ENCODE peak calls at places on chromosomes 12 and 14, in ten cellular contexts. M is testis, I is pancreas, W is GM06990, X is transverse colon, A is AG10803, F is HFF-Myc, D is LNCaP clone FGC, J is cardiac fibroblast, K is fibroblast of lung. B is an unnamed sample.

GRCh38 chr12:99097170-99097569 is 452.1 kb downstream of the APAF1 start:
- DNase-seq in M (no peak), I (no peak), W (no peak), X (no peak), A (no peak), F (no peak), D (no peak), J (no peak), K (no peak), B (no peak)

GRCh38 chr12:2998789-2999264 is 39.6 kb downstream of the TEAD4 start:
- DNase-seq in M (peak; percentile 78), I (peak; percentile 72), W (no peak), X (no peak), A (peak; percentile 58), F (no peak), D (no peak), J (peak; percentile 84), K (peak; percentile 59), B (peak; percentile 34)

GRCh38 chr14:60686865-60687264 is 37.3 kb downstream of the SIX4 start:
- DNase-seq in M (no peak), I (no peak), W (no peak), X (no peak), A (no peak), F (no peak), D (peak; percentile 75), J (no peak), K (no peak), B (no peak)

GRCh38 chr12:7019043-7019569 is 830 bp upstream of the LPCAT3 start:
- DNase-seq in M (no peak), I (no peak), W (no peak), X (no peak), A (no peak), F (no peak), D (no peak), J (no peak), K (no peak), B (no peak)

GRCh38 chr12:50282581-50283229 is 615 bp downstream of the LIMA1 start:
- DNase-seq in M (peak; percentile 53), I (peak; percentile 45), W (no peak), X (peak; percentile 17), A (peak; percentile 47), F (no peak), D (no peak), J (peak; percentile 54), K (peak; percentile 78), B (no peak)

GRCh38 chr12:22722081-22722480 is 97.1 kb downstream of the ETNK1 start:
- DNase-seq in M (no peak), I (no peak), W (no peak), X (no peak), A (no peak), F (no peak), D (no peak), J (no peak), K (no peak), B (no peak)

GRCh38 chr12:58105225-58106119 is 164.1 kb downstream of the ATP23 start:
- DNase-seq in M (no peak), I (no peak), W (no peak), X (no peak), A (peak; percentile 4), F (no peak), D (no peak), J (peak; percentile 33), K (peak; percentile 31), B (no peak)

GRCh38 chr14:75987201-75987970 is 1.8 kb downstream of the IFT43 start:
- DNase-seq in M (no peak), I (no peak), W (no peak), X (no peak), A (no peak), F (no peak), D (no peak), J (no peak), K (no peak), B (no peak)

GRCh38 chr12:20411309-20411708 is 43.0 kb downstream of the PDE3A start:
- DNase-seq in M (no peak), I (no peak), W (no peak), X (no peak), A (no peak), F (no peak), D (no peak), J (no peak), K (no peak), B (no peak)

GRCh38 chr12:26884765-26885576 is 52.0 kb upstream of the ITPR2 start:
- DNase-seq in M (peak; percentile 94), I (peak; percentile 86), W (peak; percentile 71), X (peak; percentile 89), A (peak; percentile 68), F (peak; percentile 70), D (peak; percentile 85), J (peak; percentile 86), K (peak; percentile 81), B (peak; percentile 4)

GRCh38 chr14:104226421-104227385 is 88.3 kb downstream of the KIF26A start:
- DNase-seq in M (no peak), I (no peak), W (no peak), X (peak; percentile 6), A (no peak), F (no peak), D (no peak), J (no peak), K (no peak), B (no peak)

GRCh38 chr14:92687681-92688433 is 60.6 kb downstream of the LGMN start:
- DNase-seq in M (no peak), I (peak; percentile 59), W (no peak), X (no peak), A (no peak), F (no peak), D (no peak), J (peak; percentile 30), K (no peak), B (no peak)

GRCh38 chr14:101191086-101191881 is 287.8 kb upstream of the RTL1 start:
- DNase-seq in M (no peak), I (peak; percentile 8), W (no peak), X (no peak), A (no peak), F (no peak), D (no peak), J (no peak), K (no peak), B (no peak)

GRCh38 chr14:60220917-60221316 is 28.1 kb upstream of the PPM1A start:
- DNase-seq in M (no peak), I (no peak), W (no peak), X (no peak), A (no peak), F (no peak), D (no peak), J (no peak), K (no peak), B (no peak)

GRCh38 chr12:117216686-117217085 is 26.4 kb upstream of the FBXO21 start:
- DNase-seq in M (no peak), I (no peak), W (no peak), X (no peak), A (no peak), F (no peak), D (no peak), J (no peak), K (no peak), B (no peak)

GRCh38 chr14:65302571-65303184 is 109.9 kb upstream of the FUT8 start:
- DNase-seq in M (no peak), I (peak; percentile 66), W (peak; percentile 84), X (peak; percentile 46), A (peak; percentile 48), F (no peak), D (peak; percentile 35), J (no peak), K (no peak), B (no peak)

GRCh38 chr14:97757491-97757890 is 960.3 kb downstream of the VRK1 start:
- DNase-seq in M (no peak), I (no peak), W (no peak), X (no peak), A (no peak), F (no peak), D (no peak), J (no peak), K (no peak), B (no peak)

GRCh38 chr12:53476769-53477209 is 22.5 kb downstream of the MAP3K12 start:
- DNase-seq in M (no peak), I (no peak), W (no peak), X (no peak), A (no peak), F (no peak), D (no peak), J (peak; percentile 52), K (no peak), B (no peak)
- TF ChIP-seq CTCF in M (no peak), I (no peak), W (peak; percentile 41), X (peak; percentile 10), A (peak; percentile 31), F (peak; percentile 31), D (peak; percentile 16), J (peak; percentile 28), K (peak; percentile 22), B (no peak)

GRCh38 chr14:22264759-22265158 is 324.3 kb downstream of the DAD1 start:
- DNase-seq in M (no peak), I (no peak), W (no peak), X (no peak), A (no peak), F (no peak), D (no peak), J (no peak), K (no peak), B (no peak)
- H3K4me3 ChIP-seq in M (no peak overlapping the region), I (no peak overlapping the region), W (no peak overlapping the region), X (no peak overlapping the region), A (no peak overlapping the region), F (no peak overlapping the region), D (no peak overlapping the region), J (no peak overlapping the region), K (no peak overlapping the region), B (no peak overlapping the region)

GRCh38 chr12:97716356-97716755 is 253.8 kb downstream of the RMST start:
- DNase-seq in M (peak; percentile 48), I (no peak), W (no peak), X (no peak), A (no peak), F (no peak), D (peak; percentile 1), J (peak; percentile 1), K (peak; percentile 8), B (no peak)
- TF ChIP-seq CTCF in M (peak; percentile 40), I (no peak), W (peak; percentile 60), X (no peak), A (peak; percentile 28), F (no peak), D (peak; percentile 60), J (no peak), K (no peak), B (no peak)

GRCh38 chr12:123899368-123899767 is 73.3 kb downstream of the CCDC92 start:
- DNase-seq in M (no peak), I (no peak), W (no peak), X (no peak), A (no peak), F (no peak), D (no peak), J (no peak), K (no peak), B (no peak)

GRCh38 chr12:123896786-123897185 is 75.8 kb downstream of the CCDC92 start:
- DNase-seq in M (no peak), I (no peak), W (no peak), X (no peak), A (peak; percentile 89), F (peak; percentile 44), D (no peak), J (peak; percentile 14), K (peak; percentile 82), B (peak; percentile 56)

GRCh38 chr12:123895477-123895876 is 77.2 kb downstream of the CCDC92 start:
- DNase-seq in M (no peak), I (no peak), W (no peak), X (no peak), A (no peak), F (no peak), D (no peak), J (no peak), K (no peak), B (no peak)

GRCh38 chr12:123898673-123899072 is 74.0 kb downstream of the CCDC92 start:
- DNase-seq in M (no peak), I (no peak), W (no peak), X (no peak), A (no peak), F (no peak), D (no peak), J (no peak), K (no peak), B (no peak)

GRCh38 chr12:123897221-123897620 is 75.4 kb downstream of the CCDC92 start:
- DNase-seq in M (no peak), I (no peak), W (no peak), X (no peak), A (peak; percentile 71), F (peak; percentile 36), D (no peak), J (peak; percentile 36), K (peak; percentile 44), B (peak; percentile 56)
- H3K4me3 ChIP-seq in M (no peak overlapping the region), I (no peak overlapping the region), W (no peak overlapping the region), X (no peak overlapping the region), A (peak overlapping the region; percentile 57), F (peak overlapping the region; percentile 14), D (no peak overlapping the region), J (no peak overlapping the region), K (no peak overlapping the region), B (peak overlapping the region; percentile 35)

B was measured in AG04449.